ENCODE peak calls at places on chromosomes 7 and 10, in seven cellular contexts. One of them, this sample, is unnamed.

GRCh38 chr7:117674617-117675016 is 194.8 kb downstream of the CFTR start:
- DNase-seq in GM10248: no peak
- DNase-seq in HEK293T: no peak
- DNase-seq in left ventricle myocardium inferior: no peak
- DNase-seq in activated CD4-positive, CD25-positive, alpha-beta regulatory T cell: no peak
- DNase-seq in stimulated activated CD8-positive, alpha-beta memory T cell treated with anti-CD3 and anti-CD28 coated beads, Interleukin-15, amount 100 ng/mL, for 24 hours: no peak
- DNase-seq in endothelial cell: no peak
- DNase-seq in this sample: no peak

GRCh38 chr7:156650042-156650441 is 9.5 kb downstream of the RNF32 start:
- DNase-seq in HEK293T: peak
- DNase-seq in stimulated activated CD8-positive, alpha-beta memory T cell treated with anti-CD3 and anti-CD28 coated beads, Interleukin-15, amount 100 ng/mL, for 24 hours: no peak
- DNase-seq in GM10248: no peak
- DNase-seq in endothelial cell: peak
- DNase-seq in left ventricle myocardium inferior: no peak
- DNase-seq in activated CD4-positive, CD25-positive, alpha-beta regulatory T cell: no peak
- DNase-seq in this sample: no peak

GRCh38 chr10:26621889-26622681 is 75.4 kb upstream of the PDSS1 start:
- DNase-seq in endothelial cell: peak
- DNase-seq in HEK293T: peak
- DNase-seq in activated CD4-positive, CD25-positive, alpha-beta regulatory T cell: no peak
- DNase-seq in left ventricle myocardium inferior: peak
- DNase-seq in GM10248: peak
- DNase-seq in stimulated activated CD8-positive, alpha-beta memory T cell treated with anti-CD3 and anti-CD28 coated beads, Interleukin-15, amount 100 ng/mL, for 24 hours: no peak
- DNase-seq in this sample: no peak

GRCh38 chr7:22720791-22721786 is 5.9 kb upstream of the IL6 start:
- DNase-seq in activated CD4-positive, CD25-positive, alpha-beta regulatory T cell: no peak
- DNase-seq in endothelial cell: no peak
- DNase-seq in GM10248: no peak
- DNase-seq in HEK293T: no peak
- DNase-seq in left ventricle myocardium inferior: no peak
- DNase-seq in stimulated activated CD8-positive, alpha-beta memory T cell treated with anti-CD3 and anti-CD28 coated beads, Interleukin-15, amount 100 ng/mL, for 24 hours: no peak
- DNase-seq in this sample: no peak

GRCh38 chr10:15244635-15245197 is 76.2 kb upstream of the NMT2 start:
- DNase-seq in endothelial cell: no peak
- DNase-seq in activated CD4-positive, CD25-positive, alpha-beta regulatory T cell: no peak
- DNase-seq in stimulated activated CD8-positive, alpha-beta memory T cell treated with anti-CD3 and anti-CD28 coated beads, Interleukin-15, amount 100 ng/mL, for 24 hours: no peak
- DNase-seq in GM10248: no peak
- DNase-seq in left ventricle myocardium inferior: no peak
- DNase-seq in HEK293T: no peak
- DNase-seq in this sample: no peak

GRCh38 chr7:96686305-96686704 is 23.3 kb downstream of the SEM1 start:
- DNase-seq in HEK293T: no peak
- DNase-seq in left ventricle myocardium inferior: no peak
- DNase-seq in stimulated activated CD8-positive, alpha-beta memory T cell treated with anti-CD3 and anti-CD28 coated beads, Interleukin-15, amount 100 ng/mL, for 24 hours: no peak
- DNase-seq in GM10248: no peak
- DNase-seq in activated CD4-positive, CD25-positive, alpha-beta regulatory T cell: no peak
- DNase-seq in endothelial cell: no peak
- DNase-seq in this sample: no peak

GRCh38 chr7:99780588-99780987 is 3.4 kb downstream of the CYP3A4 start:
- DNase-seq in left ventricle myocardium inferior: no peak
- DNase-seq in endothelial cell: no peak
- DNase-seq in stimulated activated CD8-positive, alpha-beta memory T cell treated with anti-CD3 and anti-CD28 coated beads, Interleukin-15, amount 100 ng/mL, for 24 hours: no peak
- DNase-seq in activated CD4-positive, CD25-positive, alpha-beta regulatory T cell: no peak
- DNase-seq in GM10248: no peak
- DNase-seq in HEK293T: no peak
- DNase-seq in this sample: no peak

GRCh38 chr10:10816453-10816852 is 201.2 kb upstream of the CELF2 start:
- DNase-seq in activated CD4-positive, CD25-positive, alpha-beta regulatory T cell: no peak
- DNase-seq in endothelial cell: no peak
- DNase-seq in HEK293T: no peak
- DNase-seq in stimulated activated CD8-positive, alpha-beta memory T cell treated with anti-CD3 and anti-CD28 coated beads, Interleukin-15, amount 100 ng/mL, for 24 hours: no peak
- DNase-seq in GM10248: no peak
- DNase-seq in left ventricle myocardium inferior: no peak
- DNase-seq in this sample: no peak

GRCh38 chr10:133126431-133127290 is 33.4 kb upstream of the KNDC1 start:
- DNase-seq in HEK293T: no peak
- DNase-seq in activated CD4-positive, CD25-positive, alpha-beta regulatory T cell: no peak
- DNase-seq in stimulated activated CD8-positive, alpha-beta memory T cell treated with anti-CD3 and anti-CD28 coated beads, Interleukin-15, amount 100 ng/mL, for 24 hours: no peak
- DNase-seq in endothelial cell: no peak
- DNase-seq in GM10248: no peak
- DNase-seq in left ventricle myocardium inferior: peak
- DNase-seq in this sample: no peak

GRCh38 chr10:16909961-16910794 is 93.0 kb upstream of the RSU1 start:
- DNase-seq in GM10248: no peak
- DNase-seq in activated CD4-positive, CD25-positive, alpha-beta regulatory T cell: no peak
- DNase-seq in stimulated activated CD8-positive, alpha-beta memory T cell treated with anti-CD3 and anti-CD28 coated beads, Interleukin-15, amount 100 ng/mL, for 24 hours: no peak
- DNase-seq in left ventricle myocardium inferior: no peak
- DNase-seq in endothelial cell: no peak
- DNase-seq in HEK293T: no peak
- DNase-seq in this sample: no peak

GRCh38 chr10:48772059-48772458 is 87.4 kb downstream of the WDFY4 start:
- DNase-seq in left ventricle myocardium inferior: no peak
- DNase-seq in stimulated activated CD8-positive, alpha-beta memory T cell treated with anti-CD3 and anti-CD28 coated beads, Interleukin-15, amount 100 ng/mL, for 24 hours: no peak
- DNase-seq in activated CD4-positive, CD25-positive, alpha-beta regulatory T cell: no peak
- DNase-seq in endothelial cell: no peak
- DNase-seq in HEK293T: no peak
- DNase-seq in GM10248: no peak
- DNase-seq in this sample: no peak

GRCh38 chr10:46530249-46531186 is 25.9 kb downstream of the GPRIN2 start:
- DNase-seq in left ventricle myocardium inferior: peak
- DNase-seq in endothelial cell: no peak
- DNase-seq in HEK293T: no peak
- DNase-seq in GM10248: no peak
- DNase-seq in activated CD4-positive, CD25-positive, alpha-beta regulatory T cell: no peak
- DNase-seq in stimulated activated CD8-positive, alpha-beta memory T cell treated with anti-CD3 and anti-CD28 coated beads, Interleukin-15, amount 100 ng/mL, for 24 hours: no peak
- DNase-seq in this sample: no peak

GRCh38 chr10:118045842-118046490 is 775 bp downstream of the RAB11FIP2 start:
- DNase-seq in stimulated activated CD8-positive, alpha-beta memory T cell treated with anti-CD3 and anti-CD28 coated beads, Interleukin-15, amount 100 ng/mL, for 24 hours: peak
- DNase-seq in left ventricle myocardium inferior: no peak
- DNase-seq in HEK293T: peak
- DNase-seq in endothelial cell: no peak
- DNase-seq in GM10248: peak
- DNase-seq in activated CD4-positive, CD25-positive, alpha-beta regulatory T cell: peak
- DNase-seq in this sample: no peak

GRCh38 chr7:11604505-11604904 is 227.5 kb downstream of the THSD7A start:
- DNase-seq in stimulated activated CD8-positive, alpha-beta memory T cell treated with anti-CD3 and anti-CD28 coated beads, Interleukin-15, amount 100 ng/mL, for 24 hours: no peak
- DNase-seq in activated CD4-positive, CD25-positive, alpha-beta regulatory T cell: no peak
- DNase-seq in GM10248: no peak
- DNase-seq in HEK293T: no peak
- DNase-seq in left ventricle myocardium inferior: no peak
- DNase-seq in endothelial cell: no peak
- DNase-seq in this sample: no peak

GRCh38 chr7:99229234-99229633 is 21.3 kb upstream of the KPNA7 start:
- DNase-seq in stimulated activated CD8-positive, alpha-beta memory T cell treated with anti-CD3 and anti-CD28 coated beads, Interleukin-15, amount 100 ng/mL, for 24 hours: no peak
- DNase-seq in GM10248: no peak
- DNase-seq in activated CD4-positive, CD25-positive, alpha-beta regulatory T cell: no peak
- DNase-seq in HEK293T: no peak
- DNase-seq in left ventricle myocardium inferior: no peak
- DNase-seq in endothelial cell: no peak
- DNase-seq in this sample: no peak

GRCh38 chr7:101564778-101565211 is 64.3 kb downstream of the MYL10 start:
- DNase-seq in GM10248: peak
- DNase-seq in stimulated activated CD8-positive, alpha-beta memory T cell treated with anti-CD3 and anti-CD28 coated beads, Interleukin-15, amount 100 ng/mL, for 24 hours: no peak
- DNase-seq in activated CD4-positive, CD25-positive, alpha-beta regulatory T cell: no peak
- DNase-seq in HEK293T: no peak
- DNase-seq in endothelial cell: no peak
- DNase-seq in left ventricle myocardium inferior: no peak
- DNase-seq in this sample: peak

GRCh38 chr7:18495412-18496335 is at the start of gene HDAC9:
- DNase-seq in endothelial cell: no peak
- DNase-seq in stimulated activated CD8-positive, alpha-beta memory T cell treated with anti-CD3 and anti-CD28 coated beads, Interleukin-15, amount 100 ng/mL, for 24 hours: no peak
- DNase-seq in GM10248: peak
- DNase-seq in activated CD4-positive, CD25-positive, alpha-beta regulatory T cell: no peak
- DNase-seq in HEK293T: peak
- DNase-seq in left ventricle myocardium inferior: peak
- DNase-seq in this sample: peak

GRCh38 chr7:95097851-95098250 is 190.5 kb downstream of the PPP1R9A start:
- DNase-seq in endothelial cell: no peak
- DNase-seq in HEK293T: no peak
- DNase-seq in left ventricle myocardium inferior: no peak
- DNase-seq in stimulated activated CD8-positive, alpha-beta memory T cell treated with anti-CD3 and anti-CD28 coated beads, Interleukin-15, amount 100 ng/mL, for 24 hours: no peak
- DNase-seq in GM10248: no peak
- DNase-seq in activated CD4-positive, CD25-positive, alpha-beta regulatory T cell: no peak
- DNase-seq in this sample: no peak

GRCh38 chr7:122132341-122132740 is 11.7 kb downstream of the AASS start:
- DNase-seq in stimulated activated CD8-positive, alpha-beta memory T cell treated with anti-CD3 and anti-CD28 coated beads, Interleukin-15, amount 100 ng/mL, for 24 hours: no peak
- DNase-seq in HEK293T: no peak
- DNase-seq in endothelial cell: no peak
- DNase-seq in GM10248: no peak
- DNase-seq in left ventricle myocardium inferior: no peak
- DNase-seq in activated CD4-positive, CD25-positive, alpha-beta regulatory T cell: no peak
- DNase-seq in this sample: no peak

GRCh38 chr7:22662031-22662430 is 65.0 kb upstream of the IL6 start:
- DNase-seq in activated CD4-positive, CD25-positive, alpha-beta regulatory T cell: no peak
- DNase-seq in HEK293T: no peak
- DNase-seq in GM10248: no peak
- DNase-seq in stimulated activated CD8-positive, alpha-beta memory T cell treated with anti-CD3 and anti-CD28 coated beads, Interleukin-15, amount 100 ng/mL, for 24 hours: no peak
- DNase-seq in endothelial cell: no peak
- DNase-seq in left ventricle myocardium inferior: no peak
- DNase-seq in this sample: no peak